ENCODE peak calls at places on chromosomes 3 and 15, in nine cellular contexts. One of them, this sample, is unnamed.

GRCh38 chr3:4982773-4983738 is 3.8 kb downstream of the BHLHE40 start:
- DNase-seq in heart left ventricle: no peak
- DNase-seq in ovary: no peak
- DNase-seq in pancreas: no peak
- DNase-seq in esophagus squamous epithelium: no peak
- DNase-seq in CD8-positive, alpha-beta T cell: no peak
- DNase-seq in fibroblast of lung: peak; percentile 43
- DNase-seq in brain microvascular endothelial cell: peak; percentile 53
- DNase-seq in IMR-90: peak; percentile 33
- DNase-seq in this sample: no peak

GRCh38 chr3:8981700-8982099 is 18.4 kb upstream of the RAD18 start:
- DNase-seq in heart left ventricle: no peak
- DNase-seq in ovary: no peak
- DNase-seq in pancreas: no peak
- DNase-seq in esophagus squamous epithelium: no peak
- DNase-seq in CD8-positive, alpha-beta T cell: no peak
- DNase-seq in fibroblast of lung: no peak
- DNase-seq in brain microvascular endothelial cell: no peak
- DNase-seq in IMR-90: no peak
- DNase-seq in this sample: no peak

GRCh38 chr3:10962481-10963036 is 30.0 kb upstream of the SLC6A1 start:
- DNase-seq in heart left ventricle: no peak
- DNase-seq in ovary: no peak
- DNase-seq in pancreas: no peak
- DNase-seq in esophagus squamous epithelium: no peak
- DNase-seq in CD8-positive, alpha-beta T cell: no peak
- DNase-seq in fibroblast of lung: no peak
- DNase-seq in brain microvascular endothelial cell: no peak
- DNase-seq in IMR-90: no peak
- DNase-seq in this sample: no peak

GRCh38 chr15:43954181-43954621 is 127.4 kb downstream of the WDR76 start:
- DNase-seq in heart left ventricle: no peak
- DNase-seq in ovary: no peak
- DNase-seq in pancreas: no peak
- DNase-seq in esophagus squamous epithelium: no peak
- DNase-seq in CD8-positive, alpha-beta T cell: no peak
- DNase-seq in fibroblast of lung: peak; percentile 54
- DNase-seq in brain microvascular endothelial cell: no peak
- DNase-seq in IMR-90: peak; percentile 33
- DNase-seq in this sample: no peak

GRCh38 chr3:51340311-51340829 is 44.7 kb upstream of the MANF start:
- DNase-seq in heart left ventricle: no peak
- DNase-seq in ovary: peak; percentile 13
- DNase-seq in pancreas: no peak
- DNase-seq in esophagus squamous epithelium: no peak
- DNase-seq in CD8-positive, alpha-beta T cell: no peak
- DNase-seq in fibroblast of lung: peak; percentile 94
- DNase-seq in brain microvascular endothelial cell: peak; percentile 91
- DNase-seq in IMR-90: peak; percentile 91
- DNase-seq in this sample: no peak

GRCh38 chr3:55164876-55165275 is 237.0 kb upstream of the LRTM1 start:
- DNase-seq in heart left ventricle: no peak
- DNase-seq in ovary: no peak
- DNase-seq in pancreas: no peak
- DNase-seq in esophagus squamous epithelium: no peak
- DNase-seq in CD8-positive, alpha-beta T cell: no peak
- DNase-seq in fibroblast of lung: peak; percentile 29
- DNase-seq in brain microvascular endothelial cell: no peak
- DNase-seq in IMR-90: peak; percentile 60
- DNase-seq in this sample: no peak

GRCh38 chr3:142779591-142779990 is 55.8 kb downstream of the TRPC1 start:
- DNase-seq in heart left ventricle: no peak
- DNase-seq in ovary: no peak
- DNase-seq in pancreas: no peak
- DNase-seq in esophagus squamous epithelium: no peak
- DNase-seq in CD8-positive, alpha-beta T cell: no peak
- DNase-seq in fibroblast of lung: peak; percentile 20
- DNase-seq in brain microvascular endothelial cell: no peak
- DNase-seq in IMR-90: peak; percentile 60
- DNase-seq in this sample: no peak

GRCh38 chr3:4723921-4724698 is 231.0 kb downstream of the ITPR1 start:
- DNase-seq in heart left ventricle: no peak
- DNase-seq in ovary: no peak
- DNase-seq in pancreas: no peak
- DNase-seq in esophagus squamous epithelium: no peak
- DNase-seq in CD8-positive, alpha-beta T cell: no peak
- DNase-seq in fibroblast of lung: no peak
- DNase-seq in brain microvascular endothelial cell: no peak
- DNase-seq in IMR-90: no peak
- DNase-seq in this sample: no peak

GRCh38 chr15:40043927-40044716 is 5.1 kb upstream of the SRP14 start:
- DNase-seq in heart left ventricle: peak; percentile 14
- DNase-seq in ovary: no peak
- DNase-seq in pancreas: no peak
- DNase-seq in esophagus squamous epithelium: no peak
- DNase-seq in CD8-positive, alpha-beta T cell: no peak
- DNase-seq in fibroblast of lung: no peak
- DNase-seq in brain microvascular endothelial cell: no peak
- DNase-seq in IMR-90: no peak
- DNase-seq in this sample: no peak

GRCh38 chr15:40046721-40047412 is 7.9 kb upstream of the SRP14 start:
- DNase-seq in heart left ventricle: peak; percentile 7
- DNase-seq in ovary: no peak
- DNase-seq in pancreas: no peak
- DNase-seq in esophagus squamous epithelium: no peak
- DNase-seq in CD8-positive, alpha-beta T cell: no peak
- DNase-seq in fibroblast of lung: peak; percentile 86
- DNase-seq in brain microvascular endothelial cell: peak; percentile 61
- DNase-seq in IMR-90: peak; percentile 84
- DNase-seq in this sample: no peak

GRCh38 chr15:40044717-40045571 is 6.0 kb upstream of the SRP14 start:
- DNase-seq in heart left ventricle: peak; percentile 88
- DNase-seq in ovary: peak; percentile 84
- DNase-seq in pancreas: peak; percentile 76
- DNase-seq in esophagus squamous epithelium: peak; percentile 51
- DNase-seq in CD8-positive, alpha-beta T cell: peak; percentile 82
- DNase-seq in fibroblast of lung: peak; percentile 76
- DNase-seq in brain microvascular endothelial cell: peak; percentile 82
- DNase-seq in IMR-90: peak; percentile 76
- DNase-seq in this sample: peak; percentile 64

GRCh38 chr15:40047413-40048154 is 8.6 kb upstream of the SRP14 start:
- DNase-seq in heart left ventricle: peak; percentile 69
- DNase-seq in ovary: peak; percentile 44
- DNase-seq in pancreas: no peak
- DNase-seq in esophagus squamous epithelium: no peak
- DNase-seq in CD8-positive, alpha-beta T cell: peak; percentile 57
- DNase-seq in fibroblast of lung: peak; percentile 84
- DNase-seq in brain microvascular endothelial cell: peak; percentile 74
- DNase-seq in IMR-90: peak; percentile 87
- DNase-seq in this sample: no peak

DNA sequence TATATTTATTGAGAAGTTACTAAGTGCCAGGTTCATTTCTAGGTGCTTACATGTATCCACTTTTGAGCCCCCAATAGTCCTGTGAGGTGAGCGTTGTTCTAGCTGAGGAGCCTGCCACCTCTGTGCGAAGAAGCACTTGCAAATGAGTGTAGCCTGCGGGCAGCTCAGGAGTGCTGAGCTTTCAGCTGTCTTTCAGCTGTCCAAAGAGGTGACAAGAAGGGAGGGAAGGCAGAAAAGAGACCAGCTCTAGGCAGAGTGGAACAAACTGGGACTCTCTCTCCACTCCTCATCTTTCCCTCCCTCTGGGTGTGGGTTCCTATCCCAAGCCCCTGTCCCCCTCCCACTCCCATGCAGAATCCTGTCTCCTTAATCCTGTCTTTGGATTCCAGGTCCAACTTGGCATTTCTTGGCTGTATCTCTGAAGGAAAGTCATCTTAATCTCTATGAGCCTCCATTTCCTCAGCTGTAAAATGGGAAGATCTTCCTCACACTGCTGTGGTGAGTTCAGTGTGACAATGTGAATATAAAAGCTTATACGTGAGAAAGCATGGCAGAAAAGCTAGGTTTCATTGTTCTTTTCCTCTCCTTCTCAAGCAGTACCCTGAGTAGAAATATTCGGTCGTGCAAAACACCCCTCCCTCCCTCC is 6.7 kb upstream of the SRP14 start:
- DNase-seq in heart left ventricle: peak; percentile 12
- DNase-seq in ovary: no peak
- DNase-seq in pancreas: no peak
- DNase-seq in esophagus squamous epithelium: no peak
- DNase-seq in CD8-positive, alpha-beta T cell: no peak
- DNase-seq in fibroblast of lung: no peak
- DNase-seq in brain microvascular endothelial cell: no peak
- DNase-seq in IMR-90: no peak
- DNase-seq in this sample: no peak
- H3K4me3 ChIP-seq in heart left ventricle: no peak overlapping the region
- H3K4me3 ChIP-seq in ovary: no peak overlapping the region
- H3K4me3 ChIP-seq in pancreas: no peak overlapping the region
- H3K4me3 ChIP-seq in esophagus squamous epithelium: no peak overlapping the region
- H3K4me3 ChIP-seq in CD8-positive, alpha-beta T cell: no peak overlapping the region
- H3K4me3 ChIP-seq in fibroblast of lung: no peak overlapping the region
- H3K4me3 ChIP-seq in brain microvascular endothelial cell: no peak overlapping the region
- H3K4me3 ChIP-seq in IMR-90: no peak overlapping the region
- H3K4me3 ChIP-seq in this sample: no peak overlapping the region

DNA sequence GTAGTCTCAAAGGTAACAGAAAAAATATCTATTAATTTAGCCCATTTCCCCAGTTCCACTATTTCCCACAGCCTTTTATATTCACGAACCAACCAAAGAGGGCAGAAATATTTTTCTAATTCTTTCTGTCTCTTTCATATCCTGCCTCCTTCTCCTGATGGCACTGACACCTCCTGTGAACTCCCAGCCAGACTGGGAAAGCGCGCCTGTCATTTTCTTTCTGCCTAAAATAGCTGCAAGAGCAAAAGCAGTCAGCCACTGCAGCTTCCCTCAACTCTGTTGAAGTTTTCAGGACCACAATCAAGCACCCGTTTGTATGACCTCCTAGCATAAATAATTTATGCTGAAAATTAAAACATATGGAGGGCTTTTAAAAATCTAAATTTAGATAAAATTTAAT is 188.0 kb downstream of the OSBPL10 start:
- DNase-seq in heart left ventricle: no peak
- DNase-seq in ovary: no peak
- DNase-seq in pancreas: no peak
- DNase-seq in esophagus squamous epithelium: no peak
- DNase-seq in CD8-positive, alpha-beta T cell: no peak
- DNase-seq in fibroblast of lung: no peak
- DNase-seq in brain microvascular endothelial cell: peak; percentile 23
- DNase-seq in IMR-90: no peak
- DNase-seq in this sample: no peak
- H3K36me3 ChIP-seq in heart left ventricle: no peaks in the 10 kb centered on the region
- H3K36me3 ChIP-seq in ovary: no peaks in the 10 kb centered on the region
- H3K36me3 ChIP-seq in pancreas: no peaks in the 10 kb centered on the region
- H3K36me3 ChIP-seq in esophagus squamous epithelium: no peaks in the 10 kb centered on the region
- H3K36me3 ChIP-seq in CD8-positive, alpha-beta T cell: no peaks in the 10 kb centered on the region
- H3K36me3 ChIP-seq in fibroblast of lung: no peaks in the 10 kb centered on the region
- H3K36me3 ChIP-seq in brain microvascular endothelial cell: no peaks in the 10 kb centered on the region
- H3K36me3 ChIP-seq in IMR-90: no peaks in the 10 kb centered on the region
- H3K36me3 ChIP-seq in this sample: no peaks in the 10 kb centered on the region

GRCh38 chr15:78052545-78052944 is 25.0 kb downstream of the TBC1D2B start:
- DNase-seq in heart left ventricle: no peak
- DNase-seq in ovary: no peak
- DNase-seq in pancreas: no peak
- DNase-seq in esophagus squamous epithelium: no peak
- DNase-seq in CD8-positive, alpha-beta T cell: no peak
- DNase-seq in fibroblast of lung: no peak
- DNase-seq in brain microvascular endothelial cell: no peak
- DNase-seq in IMR-90: no peak
- DNase-seq in this sample: no peak
- H3K27ac ChIP-seq in heart left ventricle: no peak overlapping the region
- H3K27ac ChIP-seq in ovary: no peak overlapping the region
- H3K27ac ChIP-seq in pancreas: no peak overlapping the region
- H3K27ac ChIP-seq in esophagus squamous epithelium: peak overlapping the region; percentile 58
- H3K27ac ChIP-seq in CD8-positive, alpha-beta T cell: peak overlapping the region; percentile 30
- H3K27ac ChIP-seq in fibroblast of lung: no peak overlapping the region
- H3K27ac ChIP-seq in brain microvascular endothelial cell: no peak overlapping the region
- H3K27ac ChIP-seq in IMR-90: no peak overlapping the region
- H3K27ac ChIP-seq in this sample: peak overlapping the region; percentile 73

GRCh38 chr3:57078366-57079220 is 18.1 kb downstream of the SPATA12 start:
- DNase-seq in heart left ventricle: peak; percentile 41
- DNase-seq in ovary: peak; percentile 32
- DNase-seq in pancreas: peak; percentile 41
- DNase-seq in esophagus squamous epithelium: no peak
- DNase-seq in CD8-positive, alpha-beta T cell: no peak
- DNase-seq in fibroblast of lung: peak; percentile 55
- DNase-seq in brain microvascular endothelial cell: peak; percentile 66
- DNase-seq in IMR-90: peak; percentile 16
- DNase-seq in this sample: no peak

GRCh38 chr3:57080171-57080570 is 19.7 kb downstream of the SPATA12 start:
- DNase-seq in heart left ventricle: no peak
- DNase-seq in ovary: no peak
- DNase-seq in pancreas: no peak
- DNase-seq in esophagus squamous epithelium: no peak
- DNase-seq in CD8-positive, alpha-beta T cell: no peak
- DNase-seq in fibroblast of lung: no peak
- DNase-seq in brain microvascular endothelial cell: no peak
- DNase-seq in IMR-90: no peak
- DNase-seq in this sample: no peak

GRCh38 chr3:57076422-57076951 is 16.0 kb downstream of the SPATA12 start:
- DNase-seq in heart left ventricle: no peak
- DNase-seq in ovary: no peak
- DNase-seq in pancreas: no peak
- DNase-seq in esophagus squamous epithelium: no peak
- DNase-seq in CD8-positive, alpha-beta T cell: no peak
- DNase-seq in fibroblast of lung: no peak
- DNase-seq in brain microvascular endothelial cell: no peak
- DNase-seq in IMR-90: no peak
- DNase-seq in this sample: no peak

GRCh38 chr3:57079221-57079831 is 18.9 kb downstream of the SPATA12 start:
- DNase-seq in heart left ventricle: peak; percentile 37
- DNase-seq in ovary: peak; percentile 57
- DNase-seq in pancreas: peak; percentile 38
- DNase-seq in esophagus squamous epithelium: no peak
- DNase-seq in CD8-positive, alpha-beta T cell: no peak
- DNase-seq in fibroblast of lung: peak; percentile 34
- DNase-seq in brain microvascular endothelial cell: no peak
- DNase-seq in IMR-90: no peak
- DNase-seq in this sample: no peak

DNA sequence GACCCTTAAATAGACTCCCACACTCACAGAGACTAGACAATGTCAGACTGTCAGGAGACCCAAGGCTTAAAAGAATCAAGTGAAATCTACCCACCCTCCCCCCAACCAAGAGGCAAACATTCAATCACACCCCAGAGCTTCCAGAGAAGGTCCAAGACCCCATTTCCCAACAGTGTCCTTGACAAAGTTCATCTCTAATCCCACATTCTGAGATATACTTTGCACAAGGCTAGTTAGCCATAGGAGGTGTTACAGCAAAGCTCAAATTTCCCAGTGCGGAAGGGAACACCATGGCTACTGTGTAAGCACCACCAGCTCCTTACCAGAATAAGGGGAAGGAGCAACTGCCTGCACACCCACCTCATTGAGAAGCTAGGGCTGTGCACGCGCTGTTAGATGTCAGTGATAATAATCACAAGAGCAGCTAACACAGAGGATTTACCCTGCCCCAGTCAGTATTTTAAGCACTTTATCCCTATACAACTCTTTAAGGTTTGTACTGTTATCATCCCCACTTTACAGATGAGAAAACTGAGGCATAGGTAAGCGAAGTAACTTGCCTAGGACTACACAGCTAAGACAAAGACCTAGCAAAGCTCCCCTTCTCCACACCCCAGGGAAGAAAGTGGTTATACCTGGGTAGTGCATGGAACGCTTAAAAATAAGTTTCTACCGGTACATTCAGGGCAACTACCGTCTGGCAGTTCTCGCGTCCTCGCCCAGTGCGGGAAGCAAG is 17.3 kb downstream of the SPATA12 start:
- DNase-seq in heart left ventricle: no peak
- DNase-seq in ovary: no peak
- DNase-seq in pancreas: no peak
- DNase-seq in esophagus squamous epithelium: no peak
- DNase-seq in CD8-positive, alpha-beta T cell: no peak
- DNase-seq in fibroblast of lung: no peak
- DNase-seq in brain microvascular endothelial cell: no peak
- DNase-seq in IMR-90: no peak
- DNase-seq in this sample: no peak
- H3K4me3 ChIP-seq in heart left ventricle: peak overlapping the region; percentile 38
- H3K4me3 ChIP-seq in ovary: peak overlapping the region; percentile 64
- H3K4me3 ChIP-seq in pancreas: peak overlapping the region; percentile 82
- H3K4me3 ChIP-seq in esophagus squamous epithelium: peak overlapping the region; percentile 84
- H3K4me3 ChIP-seq in CD8-positive, alpha-beta T cell: peak overlapping the region; percentile 52
- H3K4me3 ChIP-seq in fibroblast of lung: no peak overlapping the region
- H3K4me3 ChIP-seq in brain microvascular endothelial cell: peak overlapping the region; percentile 74
- H3K4me3 ChIP-seq in IMR-90: peak overlapping the region; percentile 72
- H3K4me3 ChIP-seq in this sample: peak overlapping the region; percentile 75